ENCODE peak calls at places on chromosomes 1 and 21, in five cellular contexts. J is left ventricle myocardium inferior, X is fibroblast of lung, M is lower leg skin, R is EH. O is an unnamed sample.

GRCh38 chr1:111334169-111334568 is 43.5 kb downstream of the CHIA start:
- DNase-seq in J (peak), X (peak), M (no peak), R (peak), O (peak)

GRCh38 chr1:212644866-212645556 is 36.5 kb downstream of the ATF3 start:
- DNase-seq in J (no peak), X (no peak), M (no peak), R (no peak), O (no peak)

GRCh38 chr1:160371691-160372208 is 4.9 kb downstream of the NHLH1 start:
- DNase-seq in J (no peak), X (no peak), M (no peak), R (no peak), O (no peak)

GRCh38 chr1:82108843-82109242 is 308.1 kb downstream of the ADGRL2 start:
- DNase-seq in J (no peak), X (no peak), M (no peak), R (no peak), O (no peak)

GRCh38 chr1:79617777-79618176 is 611.2 kb upstream of the ADGRL4 start:
- DNase-seq in J (no peak), X (no peak), M (no peak), R (no peak), O (peak)

GRCh38 chr1:81498370-81499184 is 302.2 kb upstream of the ADGRL2 start:
- DNase-seq in J (no peak), X (no peak), M (no peak), R (no peak), O (no peak)

GRCh38 chr21:35106246-35106835 is 57.2 kb upstream of the RUNX1 start:
- DNase-seq in J (no peak), X (no peak), M (no peak), R (no peak), O (no peak)

GRCh38 chr1:195097316-195097715 is 1510.9 kb downstream of the KCNT2 start:
- DNase-seq in J (no peak), X (peak), M (no peak), R (no peak), O (no peak)

GRCh38 chr1:95276429-95276828 is 42.4 kb downstream of the RWDD3 start:
- DNase-seq in J (no peak), X (no peak), M (no peak), R (no peak), O (no peak)

GRCh38 chr1:228293393-228293792 is 85.5 kb downstream of the OBSCN start:
- DNase-seq in J (no peak), X (no peak), M (no peak), R (no peak), O (no peak)

GRCh38 chr1:206059354-206059915 is 6.5 kb downstream of the RHEX start:
- DNase-seq in J (no peak), X (no peak), M (no peak), R (no peak), O (no peak)

GRCh38 chr1:47436304-47436978 is 1.4 kb upstream of the FOXD2 start:
- DNase-seq in J (peak), X (peak), M (peak), R (peak), O (peak)

GRCh38 chr1:64243757-64244080 is 40.3 kb downstream of the UBE2U start:
- DNase-seq in J (no peak), X (no peak), M (no peak), R (no peak), O (no peak)

GRCh38 chr21:30714946-30715345 is 3.6 kb downstream of the KRTAP21-3 start:
- DNase-seq in J (no peak), X (peak), M (no peak), R (no peak), O (no peak)